ENCODE peak calls at places on chromosomes 6 and 20, in five cellular contexts. T, S, C, O and Z are unnamed samples.

GRCh38 chr20:57638173-57638894 is 18.1 kb upstream of the ZBP1 start:
- DNase-seq in T (peak), S (no peak), C (peak), O (no peak), Z (no peak)

GRCh38 chr6:174036-174435 is 118.3 kb upstream of the DUSP22 start:
- DNase-seq in T (no peak), S (no peak), C (no peak), O (no peak), Z (no peak)

GRCh38 chr6:42100029-42100901 is 42.2 kb downstream of the C6orf132 start:
- DNase-seq in T (peak), S (no peak), C (peak), O (no peak), Z (no peak)

GRCh38 chr20:10611357-10611756 is 62.4 kb downstream of the JAG1 start:
- DNase-seq in T (no peak), S (peak), C (peak), O (peak), Z (no peak)

GRCh38 chr6:159302196-159302595 is 133.0 kb downstream of the FNDC1 start:
- DNase-seq in T (no peak), S (no peak), C (no peak), O (no peak), Z (no peak)

GRCh38 chr20:46084805-46085792 is 4.7 kb downstream of the NCOA5 start:
- DNase-seq in T (peak), S (no peak), C (peak), O (no peak), Z (peak)

GRCh38 chr6:26270121-26270861 is 94.7 kb upstream of the BTN3A2 start:
- DNase-seq in T (peak), S (no peak), C (peak), O (no peak), Z (no peak)

GRCh38 chr6:35962779-35963570 is 42.1 kb upstream of the SRPK1 start:
- DNase-seq in T (no peak), S (no peak), C (no peak), O (no peak), Z (no peak)

GRCh38 chr6:113654396-113654795 is 202.7 kb upstream of the MARCKS start:
- DNase-seq in T (peak), S (no peak), C (peak), O (no peak), Z (no peak)

GRCh38 chr6:111709615-111710398 is 104.1 kb upstream of the TRAF3IP2 start:
- DNase-seq in T (peak), S (peak), C (peak), O (peak), Z (peak)

GRCh38 chr6:70547313-70547712 is 19.4 kb upstream of the SDHAF4 start:
- DNase-seq in T (peak), S (no peak), C (peak), O (no peak), Z (no peak)

GRCh38 chr6:45727228-45727627 is 288.4 kb downstream of the CLIC5 start:
- DNase-seq in T (no peak), S (no peak), C (no peak), O (no peak), Z (no peak)

GRCh38 chr6:133132092-133132491 is 109.1 kb upstream of the EYA4 start:
- DNase-seq in T (peak), S (no peak), C (no peak), O (no peak), Z (no peak)

GRCh38 chr20:61842011-61842410 is 223.7 kb downstream of the TAF4 start:
- DNase-seq in T (no peak), S (no peak), C (no peak), O (no peak), Z (no peak)

GRCh38 chr20:49415005-49415663 is 67.3 kb downstream of the KCNB1 start:
- DNase-seq in T (no peak), S (no peak), C (no peak), O (no peak), Z (no peak)

GRCh38 chr20:60239981-60240380 is 281.8 kb downstream of the CDH26 start:
- DNase-seq in T (no peak), S (no peak), C (no peak), O (no peak), Z (no peak)

GRCh38 chr6:2108700-2109306 is 136.6 kb downstream of the GMDS start:
- DNase-seq in T (no peak), S (no peak), C (no peak), O (no peak), Z (peak)

GRCh38 chr20:35600176-35600995 is 15.2 kb upstream of the SPAG4 start:
- DNase-seq in T (no peak), S (no peak), C (no peak), O (peak), Z (no peak)

GRCh38 chr6:85390775-85391174 is 59.1 kb upstream of the NT5E start:
- DNase-seq in T (peak), S (no peak), C (peak), O (no peak), Z (no peak)

GRCh38 chr6:87210979-87211378 is 55.6 kb downstream of the ZNF292 start:
- DNase-seq in T (no peak), S (no peak), C (no peak), O (no peak), Z (no peak)

GRCh38 chr20:38171301-38172010 is 6.4 kb upstream of the TGM2 start:
- DNase-seq in T (no peak), S (no peak), C (no peak), O (no peak), Z (no peak)

GRCh38 chr6:28838289-28838633 is 85.5 kb downstream of the TRIM27 start:
- DNase-seq in T (no peak), S (no peak), C (peak), O (peak), Z (peak)

GRCh38 chr6:36070252-36070651 is 42.6 kb downstream of the MAPK14 start:
- DNase-seq in T (no peak), S (no peak), C (no peak), O (no peak), Z (no peak)

GRCh38 chr20:40525356-40525755 is 163.7 kb downstream of the MAFB start:
- DNase-seq in T (no peak), S (no peak), C (peak), O (no peak), Z (no peak)

GRCh38 chr20:53660078-53660909 is 66.7 kb upstream of the ZNF217 start:
- DNase-seq in T (no peak), S (no peak), C (peak), O (peak), Z (no peak)